ENCODE peak calls at places on chromosomes 16 and 17, in five cellular contexts. V is IMR-90, Z is H9, S is mesenchymal stem cell, C is H1. R is an unnamed sample.

GRCh38 chr17:28716740-28717577 is 709 bp downstream of the RAB34 start:
- DNase-seq in V (peak; percentile 19), S (peak; percentile 62), Z (peak; percentile 55), C (no peak), R (peak; percentile 51)

GRCh38 chr17:17350491-17351355 is 47.5 kb downstream of the NT5M start:
- DNase-seq in S (peak; percentile 39), C (no peak), Z (peak; percentile 80), V (peak; percentile 54), R (no peak)

GRCh38 chr17:13492351-13493122 is 109.2 kb downstream of the HS3ST3A1 start:
- DNase-seq in V (no peak), C (no peak), S (no peak), Z (no peak), R (no peak)

GRCh38 chr17:67642488-67642887 is 75.2 kb upstream of the NOL11 start:
- DNase-seq in V (no peak), S (no peak), Z (no peak), C (no peak), R (no peak)

GRCh38 chr17:77001487-77001886 is 133.3 kb downstream of the MGAT5B start:
- DNase-seq in C (no peak), V (no peak), S (no peak), Z (no peak), R (no peak)

GRCh38 chr17:75861927-75862317 is 6.8 kb upstream of the WBP2 start:
- DNase-seq in V (no peak), S (peak; percentile 81), Z (no peak), C (no peak), R (no peak)

GRCh38 chr17:41885733-41886132 is 20.5 kb upstream of the KLHL11 start:
- DNase-seq in C (no peak), S (no peak), Z (no peak), V (no peak), R (peak; percentile 66)

GRCh38 chr17:63696381-63696961 is 3.5 kb downstream of the LIMD2 start:
- DNase-seq in Z (peak; percentile 91), S (peak; percentile 47), V (no peak), C (no peak), R (peak; percentile 36)

GRCh38 chr16:695355-696089 is 5.3 kb upstream of the WDR24 start:
- DNase-seq in V (no peak), Z (peak; percentile 62), S (no peak), C (no peak), R (no peak)

GRCh38 chr16:87608400-87608985 is 6.2 kb downstream of the JPH3 start:
- DNase-seq in C (no peak), S (peak; percentile 67), V (peak; percentile 52), Z (peak; percentile 83), R (peak; percentile 71)

GRCh38 chr16:165539-166374 is at the start of gene HBM:
- DNase-seq in Z (no peak), S (no peak), C (no peak), V (no peak), R (no peak)

GRCh38 chr16:47866431-47866830 is 289.4 kb downstream of the ABCC12 start:
- DNase-seq in Z (no peak), V (no peak), C (no peak), S (no peak), R (no peak)

GRCh38 chr17:50155115-50155819 is 4.8 kb upstream of the PPP1R9B start:
- DNase-seq in C (no peak), V (peak; percentile 63), S (peak; percentile 50), Z (no peak), R (no peak)

GRCh38 chr16:26983426-26983825 is 83.3 kb upstream of the C16orf82 start:
- DNase-seq in V (peak; percentile 62), S (peak; percentile 57), C (no peak), Z (no peak), R (no peak)

GRCh38 chr17:35254107-35254802 is 11.4 kb downstream of the SLFN5 start:
- DNase-seq in C (no peak), S (peak; percentile 86), V (peak; percentile 97), Z (no peak), R (no peak)

GRCh38 chr17:6574689-6575595 is 18.6 kb upstream of the PITPNM3 start:
- DNase-seq in C (no peak), Z (no peak), S (peak; percentile 36), V (peak; percentile 73), R (no peak)

GRCh38 chr17:44987194-44987882 is 19.2 kb upstream of the C1QL1 start:
- DNase-seq in S (no peak), V (no peak), Z (peak; percentile 90), C (no peak), R (no peak)

GRCh38 chr17:2624292-2624731 is 30.9 kb downstream of the PAFAH1B1 start:
- DNase-seq in S (no peak), Z (peak; percentile 61), C (no peak), V (no peak), R (no peak)

GRCh38 chr17:78315355-78316114 is 44.3 kb downstream of the SOCS3 start:
- DNase-seq in Z (no peak), C (peak; percentile 39), S (peak; percentile 96), V (peak; percentile 92), R (no peak)

GRCh38 chr17:44826123-44826790 is 3.8 kb downstream of the GJC1 start:
- DNase-seq in V (no peak), C (no peak), Z (no peak), S (no peak), R (no peak)

GRCh38 chr16:55113195-55113594 is 182.5 kb downstream of the IRX5 start:
- DNase-seq in V (no peak), Z (no peak), S (no peak), C (no peak), R (no peak)

GRCh38 chr17:7215652-7216139 is 3.9 kb downstream of the DLG4 start:
- DNase-seq in V (peak; percentile 14), S (peak; percentile 56), Z (peak; percentile 73), C (no peak), R (no peak)

GRCh38 chr16:79509221-79509631 is 91.3 kb downstream of the MAF start:
- DNase-seq in S (no peak), V (no peak), Z (no peak), C (no peak), R (no peak)

GRCh38 chr16:84194470-84195200 is 3.7 kb downstream of the ADAD2 start:
- DNase-seq in V (no peak), S (no peak), Z (no peak), C (no peak), R (no peak)

GRCh38 chr16:30054959-30055553 is 10.5 kb upstream of the ALDOA start:
- DNase-seq in S (peak; percentile 33), Z (peak; percentile 86), V (no peak), C (no peak), R (no peak)

GRCh38 chr16:72988568-72988967 is 59.4 kb downstream of the ZFHX3 start:
- DNase-seq in S (no peak), C (no peak), V (no peak), Z (no peak), R (no peak)

GRCh38 chr17:3447625-3448024 is 14.0 kb upstream of the OR1E2 start:
- DNase-seq in Z (peak; percentile 74), S (no peak), C (no peak), V (no peak), R (peak; percentile 5)

GRCh38 chr16:59170065-59170712 is 436.1 kb upstream of the GOT2 start:
- DNase-seq in C (peak; percentile 31), S (no peak), Z (peak; percentile 56), V (no peak), R (no peak)

GRCh38 chr17:73934696-73935095 is 268.8 kb upstream of the RPL38 start:
- DNase-seq in Z (no peak), C (no peak), S (no peak), V (no peak), R (no peak)

GRCh38 chr16:66695474-66695934 is 1.0 kb downstream of the CMTM4 start:
- DNase-seq in C (no peak), S (no peak), V (no peak), Z (no peak), R (no peak)

GRCh38 chr17:48575066-48575582 is 3.0 kb downstream of the HOXB4 start:
- DNase-seq in C (no peak), V (peak; percentile 64), S (peak; percentile 87), Z (no peak), R (no peak)

DNA sequence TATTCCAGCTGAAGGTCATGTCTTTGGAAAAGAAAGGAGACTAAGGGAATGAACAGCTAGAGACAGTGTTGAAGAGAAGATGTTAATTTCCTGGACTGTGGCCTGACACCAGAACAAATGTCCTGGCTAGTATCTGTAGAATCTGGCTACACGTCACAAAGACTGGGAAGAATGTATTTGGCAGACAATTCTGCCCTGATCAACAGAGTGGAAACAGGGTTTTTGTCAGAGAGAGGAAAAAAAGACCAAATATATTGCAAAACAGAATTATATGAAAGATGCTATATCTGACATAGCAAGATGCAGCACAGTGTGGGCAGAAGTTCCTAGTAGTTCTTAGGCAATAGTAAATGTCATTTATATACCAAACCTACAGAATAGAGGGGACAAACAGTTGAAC is 17.0 kb upstream of the ANKFN1 start:
- DNase-seq in S (no peak), V (no peak), Z (no peak), C (no peak), R (no peak)
- H4K8ac ChIP-seq in S (no peak overlapping the region), V (no peak overlapping the region), Z (no peak overlapping the region), C (no peak overlapping the region), R (no peak overlapping the region)

GRCh38 chr16:31527617-31528287 is at the start of gene AHSP:
- DNase-seq in V (no peak), Z (peak; percentile 35), C (no peak), S (no peak), R (no peak)

GRCh38 chr16:31530405-31530804 is 2.7 kb downstream of the AHSP start:
- DNase-seq in Z (no peak), V (no peak), C (no peak), S (no peak), R (no peak)

GRCh38 chr16:31531096-31531495 is 3.4 kb downstream of the AHSP start:
- DNase-seq in V (no peak), S (no peak), Z (no peak), C (no peak), R (no peak)

GRCh38 chr16:31529398-31530312 is 2.0 kb downstream of the AHSP start:
- DNase-seq in C (no peak), V (no peak), Z (peak; percentile 37), S (no peak), R (no peak)

GRCh38 chr16:31528726-31529397 is 1.2 kb downstream of the AHSP start:
- DNase-seq in Z (peak; percentile 39), S (no peak), V (peak; percentile 23), C (no peak), R (no peak)
- H2AFZ ChIP-seq in Z (no peak overlapping the region), S (no peak overlapping the region), V (peak overlapping the region; percentile 70), C (peak overlapping the region; percentile 85), R (peak overlapping the region; percentile 78)

GRCh38 chr16:20262248-20262647 is 65.1 kb downstream of the GP2 start:
- DNase-seq in S (no peak), V (no peak), Z (no peak), C (no peak), R (no peak)

GRCh38 chr16:20257234-20257633 is 70.1 kb downstream of the GP2 start:
- DNase-seq in C (no peak), V (no peak), S (no peak), Z (no peak), R (no peak)

GRCh38 chr16:20263138-20263855 is 64.0 kb downstream of the GP2 start:
- DNase-seq in S (no peak), C (no peak), V (no peak), Z (no peak), R (no peak)

GRCh38 chr16:20259549-20259948 is 67.8 kb downstream of the GP2 start:
- DNase-seq in C (no peak), S (no peak), V (no peak), Z (no peak), R (no peak)

GRCh38 chr16:20260215-20261009 is 66.9 kb downstream of the GP2 start:
- DNase-seq in C (no peak), S (no peak), V (no peak), Z (no peak), R (no peak)
- H2BK15ac ChIP-seq in C (no peak overlapping the region), S (no peak overlapping the region), V (no peak overlapping the region), Z (no peak overlapping the region), R (no peak overlapping the region)

GRCh38 chr16:57529324-57530103 is 6.9 kb downstream of the CCDC102A start:
- DNase-seq in C (no peak), Z (no peak), S (no peak), V (no peak), R (no peak)
- H4K8ac ChIP-seq in C (peak overlapping the region; percentile 77), Z (no peak overlapping the region), S (peak overlapping the region; percentile 10), V (no peak overlapping the region), R (no peak overlapping the region)